ENCODE peak calls at places on chromosomes 16 and 17, in six cellular contexts. One of them, this sample, is unnamed.

GRCh38 chr16:72990003-72990521 is 57.9 kb downstream of the ZFHX3 start:
- DNase-seq in GM20000: no peak
- DNase-seq in left colon: peak; percentile 81
- DNase-seq in heart left ventricle: peak; percentile 74
- DNase-seq in left lobe of liver: no peak
- DNase-seq in left cardiac atrium: peak; percentile 74
- DNase-seq in this sample: peak; percentile 97

GRCh38 chr17:2400877-2401425 is at the start of gene MNT:
- DNase-seq in GM20000: peak; percentile 97
- DNase-seq in left colon: peak; percentile 95
- DNase-seq in heart left ventricle: peak; percentile 96
- DNase-seq in left lobe of liver: peak; percentile 95
- DNase-seq in left cardiac atrium: peak; percentile 95
- DNase-seq in this sample: peak; percentile 94

GRCh38 chr17:34254651-34255380 is at the start of gene CCL2:
- DNase-seq in GM20000: no peak
- DNase-seq in left colon: peak; percentile 63
- DNase-seq in heart left ventricle: peak; percentile 84
- DNase-seq in left lobe of liver: no peak
- DNase-seq in left cardiac atrium: peak; percentile 84
- DNase-seq in this sample: peak; percentile 73

GRCh38 chr17:41919165-41919817 is 540 bp upstream of the ACLY start:
- DNase-seq in GM20000: no peak
- DNase-seq in left colon: no peak
- DNase-seq in heart left ventricle: no peak
- DNase-seq in left lobe of liver: peak; percentile 59
- DNase-seq in left cardiac atrium: no peak
- DNase-seq in this sample: peak; percentile 57

GRCh38 chr17:82365586-82366295 is 5.8 kb upstream of the UTS2R start:
- DNase-seq in GM20000: no peak
- DNase-seq in left colon: no peak
- DNase-seq in heart left ventricle: no peak
- DNase-seq in left lobe of liver: no peak
- DNase-seq in left cardiac atrium: no peak
- DNase-seq in this sample: no peak

GRCh38 chr16:56774009-56774408 is 44.1 kb downstream of the NUP93 start:
- DNase-seq in GM20000: no peak
- DNase-seq in left colon: no peak
- DNase-seq in heart left ventricle: no peak
- DNase-seq in left lobe of liver: no peak
- DNase-seq in left cardiac atrium: no peak
- DNase-seq in this sample: no peak

GRCh38 chr16:84190731-84191388 is at the start of gene ADAD2:
- DNase-seq in GM20000: no peak
- DNase-seq in left colon: no peak
- DNase-seq in heart left ventricle: no peak
- DNase-seq in left lobe of liver: no peak
- DNase-seq in left cardiac atrium: no peak
- DNase-seq in this sample: no peak

GRCh38 chr16:19304670-19305240 is 19.2 kb downstream of the CLEC19A start:
- DNase-seq in GM20000: no peak
- DNase-seq in left colon: no peak
- DNase-seq in heart left ventricle: no peak
- DNase-seq in left lobe of liver: no peak
- DNase-seq in left cardiac atrium: no peak
- DNase-seq in this sample: no peak

GRCh38 chr16:68356249-68356918 is 45.6 kb downstream of the PRMT7 start:
- DNase-seq in GM20000: peak; percentile 89
- DNase-seq in left colon: peak; percentile 71
- DNase-seq in heart left ventricle: no peak
- DNase-seq in left lobe of liver: no peak
- DNase-seq in left cardiac atrium: no peak
- DNase-seq in this sample: no peak

GRCh38 chr16:3949287-3949686 is 68.8 kb upstream of the CREBBP start:
- DNase-seq in GM20000: no peak
- DNase-seq in left colon: no peak
- DNase-seq in heart left ventricle: peak; percentile 69
- DNase-seq in left lobe of liver: no peak
- DNase-seq in left cardiac atrium: no peak
- DNase-seq in this sample: no peak

GRCh38 chr16:83970430-83970815 is 2.4 kb downstream of the NECAB2 start:
- DNase-seq in GM20000: no peak
- DNase-seq in left colon: no peak
- DNase-seq in heart left ventricle: peak; percentile 19
- DNase-seq in left lobe of liver: no peak
- DNase-seq in left cardiac atrium: peak; percentile 9
- DNase-seq in this sample: no peak

GRCh38 chr17:40319651-40320550 is 10.9 kb downstream of the RARA start:
- DNase-seq in GM20000: peak; percentile 26
- DNase-seq in left colon: peak; percentile 70
- DNase-seq in heart left ventricle: peak; percentile 55
- DNase-seq in left lobe of liver: no peak
- DNase-seq in left cardiac atrium: no peak
- DNase-seq in this sample: no peak

GRCh38 chr16:70804153-70804728 is 3.3 kb upstream of the VAC14 start:
- DNase-seq in GM20000: no peak
- DNase-seq in left colon: no peak
- DNase-seq in heart left ventricle: no peak
- DNase-seq in left lobe of liver: no peak
- DNase-seq in left cardiac atrium: no peak
- DNase-seq in this sample: no peak

GRCh38 chr16:67965668-67966548 is 2.5 kb downstream of the SLC12A4 start:
- DNase-seq in GM20000: no peak
- DNase-seq in left colon: no peak
- DNase-seq in heart left ventricle: no peak
- DNase-seq in left lobe of liver: no peak
- DNase-seq in left cardiac atrium: no peak
- DNase-seq in this sample: no peak